ENCODE peak calls at places on chromosome 20, in ten cellular contexts. One of them, this sample, is unnamed.

GRCh38 chr20:49668181-49668877 is 45.3 kb downstream of the B4GALT5 start:
- DNase-seq in T-helper 22 cell: peak
- DNase-seq in amniotic stem cell: no peak
- DNase-seq in adipocyte: no peak
- DNase-seq in stimulated activated CD8-positive, alpha-beta memory T cell treated with anti-CD3 and anti-CD28 coated beads, Interleukin-4, amount 100 ng/mL, for 24 hours: peak
- DNase-seq in fibroblast of the conjunctiva: no peak
- DNase-seq in central memory CD4-positive, alpha-beta T cell: peak
- DNase-seq in stomach: peak
- DNase-seq in Right ventricle myocardium superior: no peak
- DNase-seq in AG08396: no peak
- DNase-seq in this sample: no peak

GRCh38 chr20:8527998-8528397 is 395.9 kb downstream of the PLCB1 start:
- DNase-seq in T-helper 22 cell: no peak
- DNase-seq in amniotic stem cell: peak
- DNase-seq in adipocyte: peak
- DNase-seq in stimulated activated CD8-positive, alpha-beta memory T cell treated with anti-CD3 and anti-CD28 coated beads, Interleukin-4, amount 100 ng/mL, for 24 hours: no peak
- DNase-seq in fibroblast of the conjunctiva: peak
- DNase-seq in central memory CD4-positive, alpha-beta T cell: no peak
- DNase-seq in stomach: no peak
- DNase-seq in Right ventricle myocardium superior: no peak
- DNase-seq in AG08396: peak
- DNase-seq in this sample: peak

GRCh38 chr20:57748601-57749130 is 38.9 kb upstream of the PMEPA1 start:
- DNase-seq in T-helper 22 cell: peak
- DNase-seq in amniotic stem cell: peak
- DNase-seq in adipocyte: peak
- DNase-seq in stimulated activated CD8-positive, alpha-beta memory T cell treated with anti-CD3 and anti-CD28 coated beads, Interleukin-4, amount 100 ng/mL, for 24 hours: peak
- DNase-seq in fibroblast of the conjunctiva: peak
- DNase-seq in central memory CD4-positive, alpha-beta T cell: peak
- DNase-seq in stomach: peak
- DNase-seq in Right ventricle myocardium superior: peak
- DNase-seq in AG08396: peak
- DNase-seq in this sample: peak

GRCh38 chr20:51767867-51768758 is at the start of gene ATP9A:
- DNase-seq in T-helper 22 cell: no peak
- DNase-seq in amniotic stem cell: no peak
- DNase-seq in adipocyte: peak
- DNase-seq in stimulated activated CD8-positive, alpha-beta memory T cell treated with anti-CD3 and anti-CD28 coated beads, Interleukin-4, amount 100 ng/mL, for 24 hours: no peak
- DNase-seq in fibroblast of the conjunctiva: no peak
- DNase-seq in central memory CD4-positive, alpha-beta T cell: no peak
- DNase-seq in stomach: peak
- DNase-seq in Right ventricle myocardium superior: peak
- DNase-seq in AG08396: peak
- DNase-seq in this sample: no peak

GRCh38 chr20:46312075-46312944 is 4.0 kb upstream of the CDH22 start:
- DNase-seq in T-helper 22 cell: no peak
- DNase-seq in amniotic stem cell: no peak
- DNase-seq in adipocyte: peak
- DNase-seq in stimulated activated CD8-positive, alpha-beta memory T cell treated with anti-CD3 and anti-CD28 coated beads, Interleukin-4, amount 100 ng/mL, for 24 hours: no peak
- DNase-seq in fibroblast of the conjunctiva: no peak
- DNase-seq in central memory CD4-positive, alpha-beta T cell: no peak
- DNase-seq in stomach: peak
- DNase-seq in Right ventricle myocardium superior: no peak
- DNase-seq in AG08396: no peak
- DNase-seq in this sample: no peak

GRCh38 chr20:48789185-48789668 is 38.6 kb downstream of the PREX1 start:
- DNase-seq in T-helper 22 cell: no peak
- DNase-seq in amniotic stem cell: no peak
- DNase-seq in adipocyte: no peak
- DNase-seq in stimulated activated CD8-positive, alpha-beta memory T cell treated with anti-CD3 and anti-CD28 coated beads, Interleukin-4, amount 100 ng/mL, for 24 hours: no peak
- DNase-seq in fibroblast of the conjunctiva: no peak
- DNase-seq in central memory CD4-positive, alpha-beta T cell: no peak
- DNase-seq in stomach: no peak
- DNase-seq in Right ventricle myocardium superior: no peak
- DNase-seq in AG08396: no peak
- DNase-seq in this sample: no peak

GRCh38 chr20:37886851-37887297 is 16.1 kb upstream of the VSTM2L start:
- DNase-seq in T-helper 22 cell: no peak
- DNase-seq in amniotic stem cell: no peak
- DNase-seq in adipocyte: no peak
- DNase-seq in stimulated activated CD8-positive, alpha-beta memory T cell treated with anti-CD3 and anti-CD28 coated beads, Interleukin-4, amount 100 ng/mL, for 24 hours: no peak
- DNase-seq in fibroblast of the conjunctiva: no peak
- DNase-seq in central memory CD4-positive, alpha-beta T cell: no peak
- DNase-seq in stomach: peak
- DNase-seq in Right ventricle myocardium superior: peak
- DNase-seq in AG08396: no peak
- DNase-seq in this sample: no peak

GRCh38 chr20:1323256-1323655 is 5.7 kb downstream of the SDCBP2 start:
- DNase-seq in T-helper 22 cell: no peak
- DNase-seq in amniotic stem cell: no peak
- DNase-seq in adipocyte: no peak
- DNase-seq in stimulated activated CD8-positive, alpha-beta memory T cell treated with anti-CD3 and anti-CD28 coated beads, Interleukin-4, amount 100 ng/mL, for 24 hours: no peak
- DNase-seq in fibroblast of the conjunctiva: no peak
- DNase-seq in central memory CD4-positive, alpha-beta T cell: no peak
- DNase-seq in stomach: no peak
- DNase-seq in Right ventricle myocardium superior: no peak
- DNase-seq in AG08396: no peak
- DNase-seq in this sample: no peak

GRCh38 chr20:5612476-5613291 is 137.5 kb upstream of the SHLD1 start:
- DNase-seq in T-helper 22 cell: no peak
- DNase-seq in amniotic stem cell: peak
- DNase-seq in adipocyte: peak
- DNase-seq in stimulated activated CD8-positive, alpha-beta memory T cell treated with anti-CD3 and anti-CD28 coated beads, Interleukin-4, amount 100 ng/mL, for 24 hours: no peak
- DNase-seq in fibroblast of the conjunctiva: no peak
- DNase-seq in central memory CD4-positive, alpha-beta T cell: no peak
- DNase-seq in stomach: no peak
- DNase-seq in Right ventricle myocardium superior: no peak
- DNase-seq in AG08396: peak
- DNase-seq in this sample: peak

GRCh38 chr20:15653396-15654207 is 919.6 kb downstream of the KIF16B start:
- DNase-seq in T-helper 22 cell: no peak
- DNase-seq in amniotic stem cell: no peak
- DNase-seq in adipocyte: no peak
- DNase-seq in stimulated activated CD8-positive, alpha-beta memory T cell treated with anti-CD3 and anti-CD28 coated beads, Interleukin-4, amount 100 ng/mL, for 24 hours: no peak
- DNase-seq in fibroblast of the conjunctiva: no peak
- DNase-seq in central memory CD4-positive, alpha-beta T cell: no peak
- DNase-seq in stomach: no peak
- DNase-seq in Right ventricle myocardium superior: no peak
- DNase-seq in AG08396: no peak
- DNase-seq in this sample: no peak

GRCh38 chr20:21511850-21512633 is 1.8 kb downstream of the NKX2-2 start:
- DNase-seq in T-helper 22 cell: no peak
- DNase-seq in amniotic stem cell: no peak
- DNase-seq in adipocyte: no peak
- DNase-seq in stimulated activated CD8-positive, alpha-beta memory T cell treated with anti-CD3 and anti-CD28 coated beads, Interleukin-4, amount 100 ng/mL, for 24 hours: no peak
- DNase-seq in fibroblast of the conjunctiva: no peak
- DNase-seq in central memory CD4-positive, alpha-beta T cell: no peak
- DNase-seq in stomach: no peak
- DNase-seq in Right ventricle myocardium superior: no peak
- DNase-seq in AG08396: peak
- DNase-seq in this sample: no peak

GRCh38 chr20:2911200-2911599 is 37.9 kb downstream of the PTPRA start:
- DNase-seq in T-helper 22 cell: no peak
- DNase-seq in amniotic stem cell: no peak
- DNase-seq in adipocyte: no peak
- DNase-seq in stimulated activated CD8-positive, alpha-beta memory T cell treated with anti-CD3 and anti-CD28 coated beads, Interleukin-4, amount 100 ng/mL, for 24 hours: no peak
- DNase-seq in fibroblast of the conjunctiva: no peak
- DNase-seq in central memory CD4-positive, alpha-beta T cell: no peak
- DNase-seq in stomach: no peak
- DNase-seq in Right ventricle myocardium superior: no peak
- DNase-seq in AG08396: no peak
- DNase-seq in this sample: no peak

GRCh38 chr20:56710577-56711465 is 81.7 kb downstream of the TFAP2C start:
- DNase-seq in T-helper 22 cell: no peak
- DNase-seq in amniotic stem cell: no peak
- DNase-seq in adipocyte: no peak
- DNase-seq in stimulated activated CD8-positive, alpha-beta memory T cell treated with anti-CD3 and anti-CD28 coated beads, Interleukin-4, amount 100 ng/mL, for 24 hours: no peak
- DNase-seq in fibroblast of the conjunctiva: peak
- DNase-seq in central memory CD4-positive, alpha-beta T cell: no peak
- DNase-seq in stomach: no peak
- DNase-seq in Right ventricle myocardium superior: no peak
- DNase-seq in AG08396: peak
- DNase-seq in this sample: no peak

GRCh38 chr20:20327756-20328155 is 40.1 kb upstream of the INSM1 start:
- DNase-seq in T-helper 22 cell: no peak
- DNase-seq in amniotic stem cell: no peak
- DNase-seq in adipocyte: no peak
- DNase-seq in stimulated activated CD8-positive, alpha-beta memory T cell treated with anti-CD3 and anti-CD28 coated beads, Interleukin-4, amount 100 ng/mL, for 24 hours: no peak
- DNase-seq in fibroblast of the conjunctiva: no peak
- DNase-seq in central memory CD4-positive, alpha-beta T cell: no peak
- DNase-seq in stomach: no peak
- DNase-seq in Right ventricle myocardium superior: no peak
- DNase-seq in AG08396: no peak
- DNase-seq in this sample: no peak

GRCh38 chr20:38308047-38308438 is 4.1 kb downstream of the BPI start:
- DNase-seq in T-helper 22 cell: no peak
- DNase-seq in amniotic stem cell: no peak
- DNase-seq in adipocyte: no peak
- DNase-seq in stimulated activated CD8-positive, alpha-beta memory T cell treated with anti-CD3 and anti-CD28 coated beads, Interleukin-4, amount 100 ng/mL, for 24 hours: no peak
- DNase-seq in fibroblast of the conjunctiva: no peak
- DNase-seq in central memory CD4-positive, alpha-beta T cell: no peak
- DNase-seq in stomach: no peak
- DNase-seq in Right ventricle myocardium superior: no peak
- DNase-seq in AG08396: no peak
- DNase-seq in this sample: no peak

GRCh38 chr20:37363221-37364012 is 17.5 kb downstream of the SRC start:
- DNase-seq in T-helper 22 cell: no peak
- DNase-seq in amniotic stem cell: no peak
- DNase-seq in adipocyte: no peak
- DNase-seq in stimulated activated CD8-positive, alpha-beta memory T cell treated with anti-CD3 and anti-CD28 coated beads, Interleukin-4, amount 100 ng/mL, for 24 hours: no peak
- DNase-seq in fibroblast of the conjunctiva: no peak
- DNase-seq in central memory CD4-positive, alpha-beta T cell: no peak
- DNase-seq in stomach: no peak
- DNase-seq in Right ventricle myocardium superior: no peak
- DNase-seq in AG08396: no peak
- DNase-seq in this sample: no peak

GRCh38 chr20:4740774-4741431 is 19.2 kb downstream of the PRND start:
- DNase-seq in T-helper 22 cell: peak
- DNase-seq in amniotic stem cell: no peak
- DNase-seq in adipocyte: peak
- DNase-seq in stimulated activated CD8-positive, alpha-beta memory T cell treated with anti-CD3 and anti-CD28 coated beads, Interleukin-4, amount 100 ng/mL, for 24 hours: peak
- DNase-seq in fibroblast of the conjunctiva: no peak
- DNase-seq in central memory CD4-positive, alpha-beta T cell: peak
- DNase-seq in stomach: peak
- DNase-seq in Right ventricle myocardium superior: peak
- DNase-seq in AG08396: peak
- DNase-seq in this sample: peak

GRCh38 chr20:63968928-63969760 is 586 bp downstream of the ZNF512B start:
- DNase-seq in T-helper 22 cell: peak
- DNase-seq in amniotic stem cell: no peak
- DNase-seq in adipocyte: peak
- DNase-seq in stimulated activated CD8-positive, alpha-beta memory T cell treated with anti-CD3 and anti-CD28 coated beads, Interleukin-4, amount 100 ng/mL, for 24 hours: no peak
- DNase-seq in fibroblast of the conjunctiva: no peak
- DNase-seq in central memory CD4-positive, alpha-beta T cell: peak
- DNase-seq in stomach: peak
- DNase-seq in Right ventricle myocardium superior: peak
- DNase-seq in AG08396: no peak
- DNase-seq in this sample: no peak

GRCh38 chr20:46044896-46045295 is 15.9 kb downstream of the SLC12A5 start:
- DNase-seq in T-helper 22 cell: no peak
- DNase-seq in amniotic stem cell: no peak
- DNase-seq in adipocyte: no peak
- DNase-seq in stimulated activated CD8-positive, alpha-beta memory T cell treated with anti-CD3 and anti-CD28 coated beads, Interleukin-4, amount 100 ng/mL, for 24 hours: no peak
- DNase-seq in fibroblast of the conjunctiva: no peak
- DNase-seq in central memory CD4-positive, alpha-beta T cell: no peak
- DNase-seq in stomach: no peak
- DNase-seq in Right ventricle myocardium superior: no peak
- DNase-seq in AG08396: no peak
- DNase-seq in this sample: no peak

GRCh38 chr20:41086402-41087324 is 50.7 kb upstream of the PLCG1 start:
- DNase-seq in T-helper 22 cell: no peak
- DNase-seq in amniotic stem cell: no peak
- DNase-seq in adipocyte: no peak
- DNase-seq in stimulated activated CD8-positive, alpha-beta memory T cell treated with anti-CD3 and anti-CD28 coated beads, Interleukin-4, amount 100 ng/mL, for 24 hours: no peak
- DNase-seq in fibroblast of the conjunctiva: no peak
- DNase-seq in central memory CD4-positive, alpha-beta T cell: no peak
- DNase-seq in stomach: no peak
- DNase-seq in Right ventricle myocardium superior: no peak
- DNase-seq in AG08396: no peak
- DNase-seq in this sample: no peak

GRCh38 chr20:44547419-44547818 is 25.5 kb upstream of the SERINC3 start:
- DNase-seq in T-helper 22 cell: no peak
- DNase-seq in amniotic stem cell: no peak
- DNase-seq in adipocyte: no peak
- DNase-seq in stimulated activated CD8-positive, alpha-beta memory T cell treated with anti-CD3 and anti-CD28 coated beads, Interleukin-4, amount 100 ng/mL, for 24 hours: no peak
- DNase-seq in fibroblast of the conjunctiva: no peak
- DNase-seq in central memory CD4-positive, alpha-beta T cell: no peak
- DNase-seq in stomach: no peak
- DNase-seq in Right ventricle myocardium superior: no peak
- DNase-seq in AG08396: no peak
- DNase-seq in this sample: no peak

GRCh38 chr20:10761786-10762185 is 88.0 kb upstream of the JAG1 start:
- DNase-seq in T-helper 22 cell: no peak
- DNase-seq in amniotic stem cell: no peak
- DNase-seq in adipocyte: peak
- DNase-seq in stimulated activated CD8-positive, alpha-beta memory T cell treated with anti-CD3 and anti-CD28 coated beads, Interleukin-4, amount 100 ng/mL, for 24 hours: no peak
- DNase-seq in fibroblast of the conjunctiva: no peak
- DNase-seq in central memory CD4-positive, alpha-beta T cell: no peak
- DNase-seq in stomach: no peak
- DNase-seq in Right ventricle myocardium superior: no peak
- DNase-seq in AG08396: no peak
- DNase-seq in this sample: no peak

GRCh38 chr20:20664795-20665194 is 47.6 kb downstream of the RALGAPA2 start:
- DNase-seq in T-helper 22 cell: no peak
- DNase-seq in amniotic stem cell: no peak
- DNase-seq in adipocyte: peak
- DNase-seq in stimulated activated CD8-positive, alpha-beta memory T cell treated with anti-CD3 and anti-CD28 coated beads, Interleukin-4, amount 100 ng/mL, for 24 hours: no peak
- DNase-seq in fibroblast of the conjunctiva: peak
- DNase-seq in central memory CD4-positive, alpha-beta T cell: no peak
- DNase-seq in stomach: no peak
- DNase-seq in Right ventricle myocardium superior: no peak
- DNase-seq in AG08396: no peak
- DNase-seq in this sample: peak

GRCh38 chr20:57657537-57658446 is 37.6 kb upstream of the ZBP1 start:
- DNase-seq in T-helper 22 cell: no peak
- DNase-seq in amniotic stem cell: no peak
- DNase-seq in adipocyte: no peak
- DNase-seq in stimulated activated CD8-positive, alpha-beta memory T cell treated with anti-CD3 and anti-CD28 coated beads, Interleukin-4, amount 100 ng/mL, for 24 hours: peak
- DNase-seq in fibroblast of the conjunctiva: no peak
- DNase-seq in central memory CD4-positive, alpha-beta T cell: peak
- DNase-seq in stomach: peak
- DNase-seq in Right ventricle myocardium superior: peak
- DNase-seq in AG08396: no peak
- DNase-seq in this sample: no peak

GRCh38 chr20:63081351-63081750 is 74.6 kb upstream of the BHLHE23 start:
- DNase-seq in T-helper 22 cell: no peak
- DNase-seq in amniotic stem cell: no peak
- DNase-seq in adipocyte: no peak
- DNase-seq in stimulated activated CD8-positive, alpha-beta memory T cell treated with anti-CD3 and anti-CD28 coated beads, Interleukin-4, amount 100 ng/mL, for 24 hours: no peak
- DNase-seq in fibroblast of the conjunctiva: no peak
- DNase-seq in central memory CD4-positive, alpha-beta T cell: no peak
- DNase-seq in stomach: no peak
- DNase-seq in Right ventricle myocardium superior: no peak
- DNase-seq in AG08396: no peak
- DNase-seq in this sample: no peak

GRCh38 chr20:48824830-48825550 is 2.8 kb downstream of the PREX1 start:
- DNase-seq in T-helper 22 cell: no peak
- DNase-seq in amniotic stem cell: no peak
- DNase-seq in adipocyte: peak
- DNase-seq in stimulated activated CD8-positive, alpha-beta memory T cell treated with anti-CD3 and anti-CD28 coated beads, Interleukin-4, amount 100 ng/mL, for 24 hours: no peak
- DNase-seq in fibroblast of the conjunctiva: no peak
- DNase-seq in central memory CD4-positive, alpha-beta T cell: no peak
- DNase-seq in stomach: no peak
- DNase-seq in Right ventricle myocardium superior: no peak
- DNase-seq in AG08396: no peak
- DNase-seq in this sample: no peak

GRCh38 chr20:6579417-6579816 is 188.1 kb upstream of the BMP2 start:
- DNase-seq in T-helper 22 cell: no peak
- DNase-seq in amniotic stem cell: no peak
- DNase-seq in adipocyte: no peak
- DNase-seq in stimulated activated CD8-positive, alpha-beta memory T cell treated with anti-CD3 and anti-CD28 coated beads, Interleukin-4, amount 100 ng/mL, for 24 hours: no peak
- DNase-seq in fibroblast of the conjunctiva: no peak
- DNase-seq in central memory CD4-positive, alpha-beta T cell: no peak
- DNase-seq in stomach: no peak
- DNase-seq in Right ventricle myocardium superior: no peak
- DNase-seq in AG08396: no peak
- DNase-seq in this sample: no peak

GRCh38 chr20:25249198-25249931 is 1.5 kb downstream of the PYGB start:
- DNase-seq in T-helper 22 cell: no peak
- DNase-seq in amniotic stem cell: no peak
- DNase-seq in adipocyte: peak
- DNase-seq in stimulated activated CD8-positive, alpha-beta memory T cell treated with anti-CD3 and anti-CD28 coated beads, Interleukin-4, amount 100 ng/mL, for 24 hours: no peak
- DNase-seq in fibroblast of the conjunctiva: no peak
- DNase-seq in central memory CD4-positive, alpha-beta T cell: no peak
- DNase-seq in stomach: no peak
- DNase-seq in Right ventricle myocardium superior: no peak
- DNase-seq in AG08396: peak
- DNase-seq in this sample: peak